ENCODE peak calls at places on chromosome 18, in five cellular contexts. L is SK-N-SH, S is GM12878, E is HCT116, Z is HepG2. G is an unnamed sample.

GRCh38 chr18:36693931-36694661 is 134.7 kb downstream of the TPGS2 start:
- DNase-seq in S (no peak), Z (peak), E (no peak), L (no peak), G (no peak)

GRCh38 chr18:21632393-21632792 is 20.3 kb downstream of the SNRPD1 start:
- DNase-seq in S (no peak), E (no peak), Z (no peak), L (no peak), G (no peak)

GRCh38 chr18:63148449-63149199 is 170.9 kb downstream of the BCL2 start:
- DNase-seq in S (no peak), L (no peak), E (no peak), Z (no peak), G (no peak)

GRCh38 chr18:70025580-70025979 is 77.9 kb upstream of the CD226 start:
- DNase-seq in E (no peak), L (no peak), Z (no peak), S (no peak), G (peak)

GRCh38 chr18:56402872-56403516 is 235.4 kb downstream of the TXNL1 start:
- DNase-seq in S (no peak), Z (no peak), E (no peak), L (no peak), G (no peak)

GRCh38 chr18:57802166-57802868 is 798 bp downstream of the ATP8B1 start:
- DNase-seq in L (peak), Z (no peak), S (no peak), E (no peak), G (no peak)

GRCh38 chr18:58481321-58482180 is 147.3 kb downstream of the ALPK2 start:
- DNase-seq in Z (peak), E (no peak), L (no peak), S (no peak), G (no peak)

GRCh38 chr18:46915800-46916550 is 1.3 kb downstream of the PIAS2 start:
- DNase-seq in L (peak), E (no peak), S (no peak), Z (no peak), G (no peak)

GRCh38 chr18:63070750-63071502 is 248.6 kb downstream of the BCL2 start:
- DNase-seq in S (no peak), L (no peak), E (no peak), Z (peak), G (no peak)

GRCh38 chr18:23912356-23912755 is 102.2 kb upstream of the TTC39C start:
- DNase-seq in S (no peak), L (no peak), E (no peak), Z (no peak), G (no peak)

GRCh38 chr18:34764451-34764850 is 54.4 kb downstream of the DTNA start:
- DNase-seq in E (no peak), S (no peak), L (no peak), Z (no peak), G (no peak)

GRCh38 chr18:2425426-2426317 is 145.6 kb downstream of the METTL4 start:
- DNase-seq in Z (no peak), E (no peak), L (no peak), S (no peak), G (no peak)

GRCh38 chr18:35477974-35478373 is 19.8 kb downstream of the INO80C start:
- DNase-seq in S (no peak), E (no peak), Z (no peak), L (no peak), G (no peak)

GRCh38 chr18:74342416-74343043 is 26.9 kb downstream of the C18orf63 start:
- DNase-seq in L (peak), Z (peak), E (peak), S (no peak), G (peak)

GRCh38 chr18:14936313-14936712 is 188.3 kb downstream of the ANKRD30B start:
- DNase-seq in L (no peak), E (no peak), S (no peak), Z (no peak), G (no peak)

GRCh38 chr18:3424280-3424890 is 25.6 kb upstream of the TGIF1 start:
- DNase-seq in S (no peak), E (no peak), Z (no peak), L (no peak), G (no peak)

GRCh38 chr18:22337311-22337710 is 80.4 kb downstream of the CTAGE1 start:
- DNase-seq in L (no peak), E (no peak), S (no peak), Z (no peak), G (no peak)

GRCh38 chr18:7524786-7525185 is 42.3 kb upstream of the PTPRM start:
- DNase-seq in Z (no peak), L (no peak), E (no peak), S (no peak), G (no peak)

GRCh38 chr18:29588446-29589100 is 1411.6 kb upstream of the CDH2 start:
- DNase-seq in L (no peak), E (no peak), S (no peak), Z (no peak), G (no peak)

GRCh38 chr18:35827275-35827929 is 145.1 kb upstream of the RMP24 start:
- DNase-seq in Z (no peak), E (no peak), L (no peak), S (no peak), G (peak)

GRCh38 chr18:6055711-6056110 is 160.4 kb upstream of the TMEM200C start:
- DNase-seq in Z (no peak), S (no peak), E (no peak), L (peak), G (no peak)

GRCh38 chr18:63161728-63162195 is 157.8 kb downstream of the BCL2 start:
- DNase-seq in E (no peak), Z (peak), S (peak), L (no peak), G (peak)

GRCh38 chr18:33231474-33232317 is 208.8 kb downstream of the CCDC178 start:
- DNase-seq in S (peak), L (peak), Z (peak), E (peak), G (peak)

GRCh38 chr18:30970201-30970816 is 72.2 kb downstream of the DSC3 start:
- DNase-seq in L (no peak), S (no peak), Z (peak), E (peak), G (no peak)

GRCh38 chr18:3720818-3721545 is 271.0 kb downstream of the TGIF1 start:
- DNase-seq in L (no peak), Z (no peak), S (no peak), E (no peak), G (no peak)

GRCh38 chr18:78768655-78769501 is 210.7 kb upstream of the SALL3 start:
- DNase-seq in L (no peak), Z (no peak), S (no peak), E (no peak), G (no peak)

GRCh38 chr18:67300498-67300897 is 216.0 kb downstream of the DSEL start:
- DNase-seq in Z (no peak), E (no peak), L (no peak), S (no peak), G (no peak)

GRCh38 chr18:43588838-43589237 is 311.5 kb upstream of the SYT4 start:
- DNase-seq in E (no peak), S (no peak), L (no peak), Z (no peak), G (no peak)

GRCh38 chr18:78297048-78297447 is 682.6 kb upstream of the SALL3 start:
- DNase-seq in E (no peak), Z (no peak), L (no peak), S (no peak), G (no peak)

GRCh38 chr18:79934311-79935097 is 16.9 kb downstream of the SLC66A2 start:
- DNase-seq in S (no peak), E (no peak), Z (peak), L (no peak), G (peak)

GRCh38 chr18:25875574-25875973 is 214.8 kb downstream of the SS18 start:
- DNase-seq in E (no peak), L (no peak), Z (no peak), S (no peak), G (no peak)

GRCh38 chr18:39742015-39742466 is 2176.4 kb upstream of the CELF4 start:
- DNase-seq in Z (no peak), L (peak), E (no peak), S (no peak), G (no peak)

GRCh38 chr18:9746958-9747357 is 38.9 kb downstream of the RAB31 start:
- DNase-seq in E (no peak), S (no peak), L (no peak), Z (no peak), G (no peak)

GRCh38 chr18:23503967-23504352 is 649 bp downstream of the RMC1 start:
- DNase-seq in S (no peak), E (no peak), Z (no peak), L (no peak), G (no peak)

GRCh38 chr18:11034816-11035215 is 114.6 kb downstream of the PIEZO2 start:
- DNase-seq in E (no peak), S (no peak), L (no peak), Z (peak), G (no peak)

GRCh38 chr18:3984163-3984757 is 470.8 kb downstream of the DLGAP1 start:
- DNase-seq in S (peak), L (no peak), E (no peak), Z (no peak), G (no peak)

GRCh38 chr18:60950634-60951033 is 382.6 kb upstream of the CDH20 start:
- DNase-seq in S (no peak), E (no peak), Z (no peak), L (no peak), G (no peak)

DNA sequence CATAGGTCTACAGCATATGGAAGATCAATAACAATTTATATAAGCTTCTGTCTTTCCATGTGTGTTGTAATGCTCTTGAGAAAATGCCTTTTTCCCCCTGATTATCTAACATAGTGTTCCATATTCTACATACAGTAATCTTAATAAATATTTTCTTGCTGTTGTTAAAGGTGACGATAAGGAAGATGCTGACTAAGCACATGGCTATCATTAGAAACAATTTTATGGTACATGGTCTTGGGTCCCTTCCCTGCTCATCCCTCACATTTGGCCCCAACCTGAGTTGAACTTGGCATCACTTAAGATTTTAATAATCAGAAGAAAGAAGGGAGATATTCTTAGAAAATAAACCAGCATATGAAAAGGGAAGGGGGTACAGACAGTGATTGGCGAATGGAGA is 382.1 kb upstream of the CDH20 start:
- DNase-seq in S (no peak), L (no peak), E (no peak), Z (no peak), G (no peak)
- TF ChIP-seq ZBTB33 in S (no peak), L (no peak), E (no peak), Z (no peak), G (no peak)

DNA sequence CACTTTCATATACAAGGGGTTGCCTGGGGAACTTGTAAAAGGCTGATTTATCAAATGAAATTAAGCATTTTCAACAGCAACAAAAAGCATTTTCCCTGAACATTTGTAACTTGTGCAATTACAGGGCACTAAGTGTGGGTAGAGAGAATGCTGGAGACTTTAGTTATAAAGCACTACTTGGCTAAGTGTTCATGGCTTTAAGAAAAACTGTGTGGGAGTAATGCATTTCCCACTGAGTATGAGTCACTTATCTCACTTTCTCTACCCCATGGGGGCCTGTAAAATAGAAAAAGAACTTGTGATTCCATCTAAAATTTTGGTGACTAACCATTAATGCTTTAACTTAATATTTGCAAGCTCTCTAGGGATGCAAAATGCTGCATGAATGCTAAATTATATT is 193.4 kb downstream of the CCDC102B start:
- DNase-seq in L (no peak), E (no peak), S (no peak), Z (no peak), G (no peak)
- TF ChIP-seq ZBTB33 in L (no peak), E (no peak), S (no peak), Z (no peak), G (no peak)

GRCh38 chr18:77100751-77101355 is 31.7 kb downstream of the MBP start:
- DNase-seq in S (no peak), Z (no peak), E (no peak), L (no peak), G (no peak)
- TF ChIP-seq ZBTB33 in S (no peak), Z (no peak), E (no peak), L (no peak), G (no peak)

GRCh38 chr18:12278765-12279682 is 24.9 kb downstream of the CIDEA start:
- DNase-seq in L (no peak), S (no peak), Z (peak), E (no peak), G (no peak)
- TF ChIP-seq ZBTB33 in L (no peak), S (no peak), Z (no peak), E (no peak), G (no peak)

G was measured in K562.